ENCODE peak calls at places on chromosomes 4 and X, in nine cellular contexts. One of them, this sample, is unnamed. For H3K4me1, the result is how much of the 10 kb centered on the place peaks cover.

GRCh38 chr4:150942539-150942938 is 72.5 kb downstream of the LRBA start:
- DNase-seq in H1: no peak
- DNase-seq in foreskin keratinocyte: no peak
- DNase-seq in CD4-positive, CD25-positive, alpha-beta regulatory T cell: no peak
- DNase-seq in upper lobe of right lung: no peak
- DNase-seq in A549: no peak
- DNase-seq in endodermal cell: no peak
- DNase-seq in PC-9: no peak
- DNase-seq in HCT116: no peak
- DNase-seq in this sample: no peak

GRCh38 chr4:187380181-187380581 is 615.4 kb upstream of the ZFP42 start:
- DNase-seq in H1: peak
- DNase-seq in foreskin keratinocyte: no peak
- DNase-seq in CD4-positive, CD25-positive, alpha-beta regulatory T cell: no peak
- DNase-seq in upper lobe of right lung: peak
- DNase-seq in A549: no peak
- DNase-seq in endodermal cell: peak
- DNase-seq in PC-9: no peak
- DNase-seq in HCT116: peak
- DNase-seq in this sample: no peak

GRCh38 chrX:24153175-24153795 is 3.8 kb downstream of the ZFX start:
- DNase-seq in H1: no peak
- DNase-seq in foreskin keratinocyte: no peak
- DNase-seq in CD4-positive, CD25-positive, alpha-beta regulatory T cell: peak
- DNase-seq in upper lobe of right lung: no peak
- DNase-seq in A549: no peak
- DNase-seq in endodermal cell: peak
- DNase-seq in PC-9: peak
- DNase-seq in HCT116: no peak
- DNase-seq in this sample: no peak

GRCh38 chr4:10085828-10086505 is 30.6 kb downstream of the WDR1 start:
- DNase-seq in H1: no peak
- DNase-seq in foreskin keratinocyte: no peak
- DNase-seq in CD4-positive, CD25-positive, alpha-beta regulatory T cell: no peak
- DNase-seq in upper lobe of right lung: peak
- DNase-seq in A549: no peak
- DNase-seq in endodermal cell: no peak
- DNase-seq in PC-9: no peak
- DNase-seq in HCT116: no peak
- DNase-seq in this sample: no peak

GRCh38 chr4:89293299-89293698 is 14.3 kb downstream of the GPRIN3 start:
- DNase-seq in H1: no peak
- DNase-seq in foreskin keratinocyte: no peak
- DNase-seq in CD4-positive, CD25-positive, alpha-beta regulatory T cell: no peak
- DNase-seq in upper lobe of right lung: no peak
- DNase-seq in A549: no peak
- DNase-seq in endodermal cell: no peak
- DNase-seq in PC-9: no peak
- DNase-seq in HCT116: no peak
- DNase-seq in this sample: no peak

GRCh38 chr4:99811850-99812249 is 4.8 kb upstream of the DAPP1 start:
- DNase-seq in H1: no peak
- DNase-seq in foreskin keratinocyte: no peak
- DNase-seq in CD4-positive, CD25-positive, alpha-beta regulatory T cell: peak
- DNase-seq in upper lobe of right lung: no peak
- DNase-seq in A549: no peak
- DNase-seq in endodermal cell: peak
- DNase-seq in PC-9: no peak
- DNase-seq in HCT116: peak
- DNase-seq in this sample: no peak

GRCh38 chr4:30837131-30837539 is 117.0 kb downstream of the PCDH7 start:
- DNase-seq in H1: no peak
- DNase-seq in foreskin keratinocyte: no peak
- DNase-seq in CD4-positive, CD25-positive, alpha-beta regulatory T cell: no peak
- DNase-seq in upper lobe of right lung: no peak
- DNase-seq in A549: no peak
- DNase-seq in endodermal cell: no peak
- DNase-seq in PC-9: peak
- DNase-seq in HCT116: peak
- DNase-seq in this sample: no peak

GRCh38 chrX:11750694-11751093 is 7.3 kb upstream of the MSL3 start:
- DNase-seq in H1: no peak
- DNase-seq in foreskin keratinocyte: no peak
- DNase-seq in CD4-positive, CD25-positive, alpha-beta regulatory T cell: no peak
- DNase-seq in upper lobe of right lung: no peak
- DNase-seq in A549: no peak
- DNase-seq in endodermal cell: no peak
- DNase-seq in PC-9: no peak
- DNase-seq in HCT116: no peak
- DNase-seq in this sample: no peak

GRCh38 chr4:164396439-164396838 is 357.5 kb upstream of the SMIM31 start:
- DNase-seq in H1: no peak
- DNase-seq in foreskin keratinocyte: no peak
- DNase-seq in CD4-positive, CD25-positive, alpha-beta regulatory T cell: no peak
- DNase-seq in upper lobe of right lung: no peak
- DNase-seq in A549: no peak
- DNase-seq in endodermal cell: no peak
- DNase-seq in PC-9: no peak
- DNase-seq in HCT116: no peak
- DNase-seq in this sample: no peak

GRCh38 chrX:104098151-104098808 is 14.0 kb upstream of the ZCCHC18 start:
- DNase-seq in H1: no peak
- DNase-seq in foreskin keratinocyte: peak
- DNase-seq in CD4-positive, CD25-positive, alpha-beta regulatory T cell: peak
- DNase-seq in upper lobe of right lung: no peak
- DNase-seq in A549: peak
- DNase-seq in endodermal cell: peak
- DNase-seq in PC-9: peak
- DNase-seq in HCT116: peak
- DNase-seq in this sample: peak

GRCh38 chr4:139593091-139593564 is 37.1 kb upstream of the SETD7 start:
- DNase-seq in H1: no peak
- DNase-seq in foreskin keratinocyte: peak
- DNase-seq in CD4-positive, CD25-positive, alpha-beta regulatory T cell: no peak
- DNase-seq in upper lobe of right lung: no peak
- DNase-seq in A549: peak
- DNase-seq in endodermal cell: peak
- DNase-seq in PC-9: no peak
- DNase-seq in HCT116: no peak
- DNase-seq in this sample: no peak

GRCh38 chrX:133999013-133999705 is 13.8 kb upstream of the GPC3 start:
- DNase-seq in H1: no peak
- DNase-seq in foreskin keratinocyte: no peak
- DNase-seq in CD4-positive, CD25-positive, alpha-beta regulatory T cell: no peak
- DNase-seq in upper lobe of right lung: no peak
- DNase-seq in A549: no peak
- DNase-seq in endodermal cell: no peak
- DNase-seq in PC-9: no peak
- DNase-seq in HCT116: no peak
- DNase-seq in this sample: peak

GRCh38 chrX:97740886-97741285 is 857.2 kb downstream of the RPA4 start:
- DNase-seq in H1: no peak
- DNase-seq in foreskin keratinocyte: no peak
- DNase-seq in CD4-positive, CD25-positive, alpha-beta regulatory T cell: no peak
- DNase-seq in upper lobe of right lung: no peak
- DNase-seq in A549: no peak
- DNase-seq in endodermal cell: no peak
- DNase-seq in PC-9: no peak
- DNase-seq in HCT116: no peak
- DNase-seq in this sample: no peak

DNA sequence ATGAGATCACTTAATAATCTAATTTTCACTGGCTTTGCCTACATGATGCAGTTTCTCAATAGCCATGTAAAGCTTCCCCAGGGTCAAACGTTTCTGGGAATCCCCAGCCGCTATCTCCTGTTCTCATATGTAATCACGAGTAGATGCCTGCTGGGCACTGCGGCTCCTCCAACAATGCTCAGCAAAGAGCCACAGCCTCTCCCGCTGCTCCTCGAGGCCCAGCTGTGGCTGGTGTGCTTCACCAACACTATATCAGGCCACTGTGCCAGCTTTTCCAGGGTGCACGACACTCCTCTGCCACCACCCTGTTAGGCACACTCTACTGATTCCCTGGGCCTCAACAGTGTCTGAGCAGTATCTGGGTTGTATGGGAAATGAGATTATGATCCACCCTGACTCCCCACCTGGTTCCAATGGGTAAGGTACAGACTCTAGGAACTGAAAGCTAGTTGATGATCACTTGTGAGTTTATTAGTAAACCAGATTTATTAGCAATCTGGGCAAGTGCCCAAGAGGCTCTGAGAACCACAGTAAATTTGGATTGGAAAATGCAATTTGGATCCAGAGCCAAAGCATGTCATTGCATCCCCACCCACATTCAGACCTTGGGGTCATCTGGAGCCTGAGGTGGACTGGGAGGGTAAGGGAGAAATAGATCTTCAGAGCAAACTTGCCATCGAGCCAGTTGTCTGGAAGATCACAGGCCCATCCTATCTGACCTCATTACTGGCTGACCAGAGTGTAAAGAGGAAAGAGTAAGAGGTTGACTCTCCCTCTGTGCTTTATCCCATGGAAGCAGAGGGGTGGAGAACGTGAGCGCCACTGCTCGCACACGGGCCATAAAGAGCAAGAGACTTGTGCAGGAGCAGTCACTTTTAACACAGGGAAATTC is 78.5 kb upstream of the RASGEF1B start:
- DNase-seq in H1: no peak
- DNase-seq in foreskin keratinocyte: no peak
- DNase-seq in CD4-positive, CD25-positive, alpha-beta regulatory T cell: no peak
- DNase-seq in upper lobe of right lung: no peak
- DNase-seq in A549: no peak
- DNase-seq in endodermal cell: peak
- DNase-seq in PC-9: no peak
- DNase-seq in HCT116: no peak
- DNase-seq in this sample: peak
- H3K4me1 ChIP-seq in H1: under half
- H3K4me1 ChIP-seq in foreskin keratinocyte: under half
- H3K4me1 ChIP-seq in CD4-positive, CD25-positive, alpha-beta regulatory T cell: under half
- H3K4me1 ChIP-seq in upper lobe of right lung: under half
- H3K4me1 ChIP-seq in A549: under half
- H3K4me1 ChIP-seq in endodermal cell: under half
- H3K4me1 ChIP-seq in PC-9: under half
- H3K4me1 ChIP-seq in HCT116: under half
- H3K4me1 ChIP-seq in this sample: under half

GRCh38 chrX:44875185-44875489 is 2.1 kb downstream of the KDM6A start:
- DNase-seq in H1: no peak
- DNase-seq in foreskin keratinocyte: no peak
- DNase-seq in CD4-positive, CD25-positive, alpha-beta regulatory T cell: no peak
- DNase-seq in upper lobe of right lung: no peak
- DNase-seq in A549: no peak
- DNase-seq in endodermal cell: no peak
- DNase-seq in PC-9: no peak
- DNase-seq in HCT116: no peak
- DNase-seq in this sample: no peak
- H3K27ac ChIP-seq in H1: no peak
- H3K27ac ChIP-seq in foreskin keratinocyte: no peak
- H3K27ac ChIP-seq in CD4-positive, CD25-positive, alpha-beta regulatory T cell: no peak
- H3K27ac ChIP-seq in upper lobe of right lung: peak
- H3K27ac ChIP-seq in A549: no peak
- H3K27ac ChIP-seq in endodermal cell: no peak
- H3K27ac ChIP-seq in PC-9: no peak
- H3K27ac ChIP-seq in HCT116: no peak
- H3K27ac ChIP-seq in this sample: no peak

DNA sequence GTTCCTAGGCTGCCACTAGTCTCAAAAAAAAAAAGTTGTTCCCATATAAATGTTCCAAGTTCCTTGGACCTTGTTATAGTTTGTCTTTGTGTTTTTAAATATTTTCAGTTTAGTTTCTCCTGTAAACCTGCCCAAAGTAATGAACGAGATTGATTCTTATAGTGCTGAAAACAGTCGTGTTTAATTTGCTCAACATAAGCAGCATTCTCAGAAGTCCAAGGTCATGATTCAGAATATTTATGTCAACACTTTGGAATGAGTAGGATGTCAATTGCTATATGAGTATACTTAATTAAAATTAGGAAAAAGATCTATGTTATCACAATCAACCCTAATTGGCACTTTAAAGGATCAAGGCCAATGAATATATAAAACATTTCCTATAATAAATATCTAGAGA is 510.9 kb downstream of the PPP4R3C start:
- DNase-seq in H1: no peak
- DNase-seq in foreskin keratinocyte: peak
- DNase-seq in CD4-positive, CD25-positive, alpha-beta regulatory T cell: no peak
- DNase-seq in upper lobe of right lung: no peak
- DNase-seq in A549: no peak
- DNase-seq in endodermal cell: no peak
- DNase-seq in PC-9: no peak
- DNase-seq in HCT116: no peak
- DNase-seq in this sample: no peak
- H3K4me1 ChIP-seq in H1: under half
- H3K4me1 ChIP-seq in foreskin keratinocyte: under half
- H3K4me1 ChIP-seq in CD4-positive, CD25-positive, alpha-beta regulatory T cell: under half
- H3K4me1 ChIP-seq in upper lobe of right lung: under half
- H3K4me1 ChIP-seq in A549: under half
- H3K4me1 ChIP-seq in endodermal cell: under half
- H3K4me1 ChIP-seq in PC-9: under half
- H3K4me1 ChIP-seq in HCT116: under half
- H3K4me1 ChIP-seq in this sample: under half

GRCh38 chrX:21843179-21843578 is 3.8 kb downstream of the MBTPS2 start:
- DNase-seq in H1: no peak
- DNase-seq in foreskin keratinocyte: no peak
- DNase-seq in CD4-positive, CD25-positive, alpha-beta regulatory T cell: no peak
- DNase-seq in upper lobe of right lung: no peak
- DNase-seq in A549: no peak
- DNase-seq in endodermal cell: no peak
- DNase-seq in PC-9: no peak
- DNase-seq in HCT116: no peak
- DNase-seq in this sample: no peak

GRCh38 chrX:21839334-21840198 is at the start of gene MBTPS2:
- DNase-seq in H1: peak
- DNase-seq in foreskin keratinocyte: peak
- DNase-seq in CD4-positive, CD25-positive, alpha-beta regulatory T cell: peak
- DNase-seq in upper lobe of right lung: peak
- DNase-seq in A549: peak
- DNase-seq in endodermal cell: peak
- DNase-seq in PC-9: peak
- DNase-seq in HCT116: peak
- DNase-seq in this sample: peak

GRCh38 chrX:21838937-21839333 is 482 bp upstream of the MBTPS2 start:
- DNase-seq in H1: no peak
- DNase-seq in foreskin keratinocyte: no peak
- DNase-seq in CD4-positive, CD25-positive, alpha-beta regulatory T cell: no peak
- DNase-seq in upper lobe of right lung: no peak
- DNase-seq in A549: no peak
- DNase-seq in endodermal cell: no peak
- DNase-seq in PC-9: no peak
- DNase-seq in HCT116: no peak
- DNase-seq in this sample: no peak

GRCh38 chrX:21837056-21837455 is 2.4 kb upstream of the MBTPS2 start:
- DNase-seq in H1: no peak
- DNase-seq in foreskin keratinocyte: no peak
- DNase-seq in CD4-positive, CD25-positive, alpha-beta regulatory T cell: no peak
- DNase-seq in upper lobe of right lung: no peak
- DNase-seq in A549: no peak
- DNase-seq in endodermal cell: no peak
- DNase-seq in PC-9: no peak
- DNase-seq in HCT116: no peak
- DNase-seq in this sample: no peak

DNA sequence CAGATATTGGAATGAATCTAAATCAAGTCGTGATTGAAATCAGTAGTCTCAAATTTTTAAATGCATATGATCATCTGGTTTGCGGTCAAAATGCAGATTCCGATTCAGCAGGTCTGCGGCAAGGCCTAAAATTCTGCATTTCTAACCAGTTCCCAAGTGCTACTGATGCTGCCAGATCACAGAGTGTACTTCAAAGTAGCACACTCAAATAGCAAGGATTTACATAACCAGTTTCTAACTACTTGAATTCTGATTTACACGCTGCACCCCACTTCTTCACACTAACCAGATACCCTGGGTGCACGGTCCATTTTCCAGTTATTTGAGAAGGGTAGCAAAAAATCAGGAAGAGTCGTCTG is 761 bp downstream of the MBTPS2 start:
- DNase-seq in H1: no peak
- DNase-seq in foreskin keratinocyte: no peak
- DNase-seq in CD4-positive, CD25-positive, alpha-beta regulatory T cell: peak
- DNase-seq in upper lobe of right lung: no peak
- DNase-seq in A549: no peak
- DNase-seq in endodermal cell: no peak
- DNase-seq in PC-9: no peak
- DNase-seq in HCT116: no peak
- DNase-seq in this sample: no peak
- H3K27ac ChIP-seq in H1: no peak
- H3K27ac ChIP-seq in foreskin keratinocyte: peak
- H3K27ac ChIP-seq in CD4-positive, CD25-positive, alpha-beta regulatory T cell: no peak
- H3K27ac ChIP-seq in upper lobe of right lung: peak
- H3K27ac ChIP-seq in A549: peak
- H3K27ac ChIP-seq in endodermal cell: no peak
- H3K27ac ChIP-seq in PC-9: peak
- H3K27ac ChIP-seq in HCT116: peak
- H3K27ac ChIP-seq in this sample: no peak